ENCODE peak calls at places on chromosome X, in four cellular contexts. Q, M, B and F are unnamed samples.
A peak's percentile ranks its signal among the peaks of the same experiment; 100 is the strongest.

GRCh38 chrX:3407785-3408184 is 61.3 kb upstream of the MXRA5 start:
- DNase-seq in B (no peak), M (no peak), Q (no peak), F (no peak)

GRCh38 chrX:24081661-24082154 is 27.0 kb downstream of the EIF2S3 start:
- DNase-seq in M (peak; percentile 63), Q (peak; percentile 84), B (peak; percentile 85), F (peak; percentile 9)

GRCh38 chrX:73903941-73904340 is 340.9 kb downstream of the CHIC1 start:
- DNase-seq in M (peak; percentile 20), B (no peak), Q (no peak), F (no peak)

GRCh38 chrX:96576358-96576757 is 108.3 kb upstream of the DIAPH2 start:
- DNase-seq in Q (no peak), M (peak; percentile 43), B (no peak), F (no peak)

GRCh38 chrX:16436348-16437188 is 213.4 kb upstream of the S100G start:
- DNase-seq in B (peak; percentile 82), Q (peak; percentile 77), M (peak; percentile 75), F (peak; percentile 5)

GRCh38 chrX:45842916-45843315 is 642.2 kb upstream of the DIPK2B start:
- DNase-seq in Q (no peak), M (no peak), B (no peak), F (no peak)

GRCh38 chrX:115330498-115331138 is 41.1 kb downstream of the LUZP4 start:
- DNase-seq in Q (peak; percentile 67), B (peak; percentile 64), M (peak; percentile 76), F (no peak)

GRCh38 chrX:78754917-78755316 is 7.4 kb downstream of the LPAR4 start:
- DNase-seq in M (no peak), Q (no peak), B (no peak), F (no peak)

GRCh38 chrX:110268875-110269274 is 49.0 kb downstream of the AMMECR1 start:
- DNase-seq in M (no peak), Q (no peak), B (no peak), F (no peak)

GRCh38 chrX:2484721-2485459 is 15.9 kb downstream of the DHRSX start:
- DNase-seq in M (peak; percentile 54), B (no peak), Q (peak; percentile 49), F (no peak)

GRCh38 chrX:13622565-13622964 is 30.4 kb upstream of the TCEANC start:
- DNase-seq in B (no peak), Q (no peak), M (no peak), F (no peak)

GRCh38 chrX:110210417-110211139 is 107.3 kb downstream of the AMMECR1 start:
- DNase-seq in M (peak; percentile 96), Q (no peak), B (no peak), F (no peak)

GRCh38 chrX:9604111-9604907 is 139.5 kb downstream of the TBL1X start:
- DNase-seq in Q (no peak), M (no peak), B (no peak), F (no peak)

GRCh38 chrX:130994671-130995070 is 63.5 kb upstream of the ARHGAP36 start:
- DNase-seq in B (no peak), M (peak; percentile 2), Q (peak; percentile 6), F (peak; percentile 47)

GRCh38 chrX:136063340-136064079 is 78.3 kb downstream of the SLC9A6 start:
- DNase-seq in M (no peak), B (no peak), Q (peak; percentile 44), F (no peak)

GRCh38 chrX:70453024-70453618 is 8.5 kb downstream of the DLG3 start:
- DNase-seq in M (no peak), Q (no peak), B (no peak), F (no peak)

GRCh38 chrX:355329-356050 is 31.2 kb downstream of the PPP2R3B start:
- DNase-seq in Q (no peak), B (no peak), M (no peak), F (no peak)

GRCh38 chrX:63747331-63747730 is 37.7 kb downstream of the ARHGEF9 start:
- DNase-seq in M (peak; percentile 68), B (no peak), Q (no peak), F (no peak)

GRCh38 chrX:133412246-133412645 is 3.0 kb downstream of the GPC4 start:
- DNase-seq in Q (peak; percentile 75), B (no peak), M (peak; percentile 13), F (no peak)

GRCh38 chrX:155235891-155236290 is 19.6 kb downstream of the VBP1 start:
- DNase-seq in B (no peak), Q (no peak), M (no peak), F (no peak)

GRCh38 chrX:6644411-6644810 is 109.5 kb upstream of the VCX3A start:
- DNase-seq in Q (no peak), B (no peak), M (no peak), F (no peak)

GRCh38 chrX:1093586-1094538 is 118.6 kb downstream of the CRLF2 start:
- DNase-seq in Q (no peak), B (no peak), M (no peak), F (no peak)

GRCh38 chrX:13774696-13775095 is 40.1 kb downstream of the OFD1 start:
- DNase-seq in B (no peak), Q (no peak), M (peak; percentile 23), F (no peak)

GRCh38 chrX:9785944-9786741 is at the start of gene SHROOM2:
- DNase-seq in B (no peak), M (no peak), Q (no peak), F (no peak)

GRCh38 chrX:129779747-129780146 is at the start of gene SASH3:
- DNase-seq in Q (no peak), M (no peak), B (no peak), F (no peak)

DNA sequence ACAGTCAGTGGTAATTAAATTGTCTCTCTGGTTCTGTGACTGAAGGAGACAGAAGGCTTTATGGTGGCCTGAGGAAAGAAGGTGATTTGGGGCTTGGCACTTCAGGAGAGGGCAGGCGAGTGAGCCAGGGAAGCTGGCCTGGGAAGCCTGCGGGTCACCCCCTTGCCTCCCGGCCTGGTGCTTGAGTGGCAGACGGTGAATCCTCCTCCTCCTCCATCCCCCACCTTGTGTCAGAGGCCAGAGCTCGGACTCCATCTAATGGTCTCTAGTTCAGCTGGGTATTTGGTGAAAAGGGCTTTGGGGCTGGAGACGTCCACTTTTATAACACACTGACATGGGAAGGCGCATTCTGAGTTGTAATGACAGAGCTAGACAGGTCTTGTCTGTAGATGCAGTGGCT is 8.7 kb downstream of the TMEM187 start:
- DNase-seq in M (no peak), Q (no peak), B (no peak), F (no peak)
- H4K5ac ChIP-seq in M (no peak overlapping the region), Q (no peak overlapping the region), B (no peak overlapping the region), F (no peak overlapping the region)

GRCh38 chrX:47518105-47518504 is 35.1 kb upstream of the ZNF41 start:
- DNase-seq in Q (peak; percentile 68), M (no peak), B (no peak), F (no peak)
- H4K5ac ChIP-seq in Q (no peak overlapping the region), M (no peak overlapping the region), B (no peak overlapping the region), F (no peak overlapping the region)

DNA sequence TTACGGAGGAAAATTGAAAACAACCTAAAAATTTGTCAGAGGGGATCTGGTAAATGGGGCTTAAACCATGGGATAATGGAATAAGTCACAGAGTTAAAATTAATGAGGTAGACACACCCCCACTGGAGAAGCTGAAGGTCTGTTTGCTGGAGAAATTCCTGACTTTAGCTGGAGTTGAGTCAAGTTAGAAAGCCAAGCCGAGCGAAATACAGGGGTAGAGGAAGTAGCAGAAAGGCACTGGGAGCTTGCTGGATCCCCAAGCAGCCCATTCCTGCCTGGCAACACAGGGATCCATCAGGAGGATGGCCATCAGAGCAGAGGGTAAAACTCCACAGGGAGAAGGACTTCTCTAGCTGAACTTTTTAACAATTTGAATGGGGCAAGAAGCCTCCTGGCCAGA is 163.8 kb downstream of the ATRX start:
- DNase-seq in M (no peak), Q (peak; percentile 5), B (peak; percentile 25), F (no peak)
- H4K5ac ChIP-seq in M (no peak overlapping the region), Q (no peak overlapping the region), B (no peak overlapping the region), F (no peak overlapping the region)

GRCh38 chrX:20756585-20756984 is 489.9 kb upstream of the RPS6KA3 start:
- DNase-seq in B (no peak), M (no peak), Q (no peak), F (no peak)
- H4K5ac ChIP-seq in B (no peak overlapping the region), M (no peak overlapping the region), Q (no peak overlapping the region), F (no peak overlapping the region)